ENCODE peak calls at places on chromosomes 7 and 10, in four cellular contexts. B is T-helper 9 cell, G is A549, J is adrenal gland. O is an unnamed sample.

GRCh38 chr7:138785587-138786437 is 12.0 kb upstream of the TMEM213 start:
- DNase-seq in B (no peak), J (no peak), G (peak), O (no peak)

GRCh38 chr10:13311177-13311575 is 11.3 kb upstream of the PHYH start:
- DNase-seq in J (no peak), G (no peak), B (no peak), O (no peak)

GRCh38 chr10:11357361-11357760 is 254.1 kb downstream of the USP6NL start:
- DNase-seq in G (no peak), B (no peak), J (no peak), O (no peak)

GRCh38 chr10:46520381-46520780 is 36.1 kb downstream of the GPRIN2 start:
- DNase-seq in J (no peak), B (no peak), G (no peak), O (no peak)

GRCh38 chr10:109998513-109998912 is 9.3 kb upstream of the ADD3 start:
- DNase-seq in B (no peak), J (no peak), G (no peak), O (no peak)

GRCh38 chr7:19464241-19464640 is 244.6 kb downstream of the POLR1F start:
- DNase-seq in B (no peak), J (no peak), G (no peak), O (no peak)

GRCh38 chr7:67625257-67625713 is 628.7 kb downstream of the TYW1 start:
- DNase-seq in G (peak), J (peak), B (peak), O (peak)

GRCh38 chr10:74079914-74080590 is 70.6 kb downstream of the AP3M1 start:
- DNase-seq in J (no peak), B (no peak), G (no peak), O (no peak)

GRCh38 chr10:86400705-86401587 is 34.4 kb upstream of the GRID1 start:
- DNase-seq in G (peak), B (peak), J (peak), O (no peak)

GRCh38 chr10:497898-498451 is 191.5 kb downstream of the DIP2C start:
- DNase-seq in B (no peak), G (no peak), J (no peak), O (no peak)

GRCh38 chr7:55140221-55140980 is 121.6 kb downstream of the EGFR start:
- DNase-seq in G (no peak), B (no peak), J (peak), O (no peak)

O was measured in lung.